ENCODE peak calls at places on chromosomes 2 and 18, in four cellular contexts. One of them, this sample, is unnamed.

GRCh38 chr2:171169333-171169732 is 8.6 kb upstream of the TLK1 start:
- DNase-seq in breast epithelium: no peak
- DNase-seq in activated CD8-positive, alpha-beta T cell treated with anti-CD3 and anti-CD28 coated beads, Interleukin-2, amount 10 ng/mL, durations not matched to agents 7 days and 5 days: no peak
- DNase-seq in hypothalamus: no peak
- DNase-seq in this sample: no peak

GRCh38 chr2:240925576-240926515 is 19.7 kb downstream of the CROCC2 start:
- DNase-seq in hypothalamus: no peak
- DNase-seq in breast epithelium: peak; percentile 48
- DNase-seq in activated CD8-positive, alpha-beta T cell treated with anti-CD3 and anti-CD28 coated beads, Interleukin-2, amount 10 ng/mL, durations not matched to agents 7 days and 5 days: no peak
- DNase-seq in this sample: peak; percentile 11

GRCh38 chr2:110874565-110875383 is 142.4 kb downstream of the ACOXL start:
- DNase-seq in activated CD8-positive, alpha-beta T cell treated with anti-CD3 and anti-CD28 coated beads, Interleukin-2, amount 10 ng/mL, durations not matched to agents 7 days and 5 days: no peak
- DNase-seq in breast epithelium: no peak
- DNase-seq in hypothalamus: no peak
- DNase-seq in this sample: no peak

GRCh38 chr2:224847961-224848850 is 132.0 kb upstream of the CCDC195 start:
- DNase-seq in activated CD8-positive, alpha-beta T cell treated with anti-CD3 and anti-CD28 coated beads, Interleukin-2, amount 10 ng/mL, durations not matched to agents 7 days and 5 days: no peak
- DNase-seq in hypothalamus: no peak
- DNase-seq in breast epithelium: peak; percentile 69
- DNase-seq in this sample: peak; percentile 31

GRCh38 chr2:129717560-129718128 is 261.8 kb upstream of the RAB6C start:
- DNase-seq in activated CD8-positive, alpha-beta T cell treated with anti-CD3 and anti-CD28 coated beads, Interleukin-2, amount 10 ng/mL, durations not matched to agents 7 days and 5 days: no peak
- DNase-seq in breast epithelium: no peak
- DNase-seq in hypothalamus: no peak
- DNase-seq in this sample: no peak

GRCh38 chr2:26034597-26035067 is 748 bp downstream of the RAB10 start:
- DNase-seq in breast epithelium: no peak
- DNase-seq in activated CD8-positive, alpha-beta T cell treated with anti-CD3 and anti-CD28 coated beads, Interleukin-2, amount 10 ng/mL, durations not matched to agents 7 days and 5 days: no peak
- DNase-seq in hypothalamus: no peak
- DNase-seq in this sample: peak; percentile 16

GRCh38 chr18:4510709-4511108 is 55.6 kb upstream of the DLGAP1 start:
- DNase-seq in breast epithelium: no peak
- DNase-seq in activated CD8-positive, alpha-beta T cell treated with anti-CD3 and anti-CD28 coated beads, Interleukin-2, amount 10 ng/mL, durations not matched to agents 7 days and 5 days: no peak
- DNase-seq in hypothalamus: no peak
- DNase-seq in this sample: no peak

GRCh38 chr2:213766465-213766891 is 482.2 kb downstream of the SPAG16 start:
- DNase-seq in activated CD8-positive, alpha-beta T cell treated with anti-CD3 and anti-CD28 coated beads, Interleukin-2, amount 10 ng/mL, durations not matched to agents 7 days and 5 days: no peak
- DNase-seq in breast epithelium: no peak
- DNase-seq in hypothalamus: no peak
- DNase-seq in this sample: no peak

GRCh38 chr18:41324934-41325333 is 630.1 kb upstream of the PIK3C3 start:
- DNase-seq in breast epithelium: no peak
- DNase-seq in activated CD8-positive, alpha-beta T cell treated with anti-CD3 and anti-CD28 coated beads, Interleukin-2, amount 10 ng/mL, durations not matched to agents 7 days and 5 days: no peak
- DNase-seq in hypothalamus: no peak
- DNase-seq in this sample: no peak

GRCh38 chr18:22983175-22983574 is 50.0 kb downstream of the RBBP8 start:
- DNase-seq in activated CD8-positive, alpha-beta T cell treated with anti-CD3 and anti-CD28 coated beads, Interleukin-2, amount 10 ng/mL, durations not matched to agents 7 days and 5 days: no peak
- DNase-seq in hypothalamus: no peak
- DNase-seq in breast epithelium: no peak
- DNase-seq in this sample: no peak

GRCh38 chr2:237743561-237744269 is 54.9 kb upstream of the RBM44 start:
- DNase-seq in hypothalamus: no peak
- DNase-seq in activated CD8-positive, alpha-beta T cell treated with anti-CD3 and anti-CD28 coated beads, Interleukin-2, amount 10 ng/mL, durations not matched to agents 7 days and 5 days: no peak
- DNase-seq in breast epithelium: no peak
- DNase-seq in this sample: no peak

GRCh38 chr2:128549646-128550260 is 231.1 kb upstream of the HS6ST1 start:
- DNase-seq in activated CD8-positive, alpha-beta T cell treated with anti-CD3 and anti-CD28 coated beads, Interleukin-2, amount 10 ng/mL, durations not matched to agents 7 days and 5 days: no peak
- DNase-seq in hypothalamus: no peak
- DNase-seq in breast epithelium: no peak
- DNase-seq in this sample: no peak

GRCh38 chr2:72893594-72894319 is 6.5 kb downstream of the SPR start:
- DNase-seq in activated CD8-positive, alpha-beta T cell treated with anti-CD3 and anti-CD28 coated beads, Interleukin-2, amount 10 ng/mL, durations not matched to agents 7 days and 5 days: peak; percentile 74
- DNase-seq in hypothalamus: no peak
- DNase-seq in breast epithelium: no peak
- DNase-seq in this sample: peak; percentile 65

GRCh38 chr18:1062592-1062991 is 157.9 kb downstream of the ADCYAP1 start:
- DNase-seq in breast epithelium: no peak
- DNase-seq in hypothalamus: no peak
- DNase-seq in activated CD8-positive, alpha-beta T cell treated with anti-CD3 and anti-CD28 coated beads, Interleukin-2, amount 10 ng/mL, durations not matched to agents 7 days and 5 days: no peak
- DNase-seq in this sample: no peak

GRCh38 chr18:9716780-9717563 is 8.9 kb downstream of the RAB31 start:
- DNase-seq in hypothalamus: no peak
- DNase-seq in breast epithelium: no peak
- DNase-seq in activated CD8-positive, alpha-beta T cell treated with anti-CD3 and anti-CD28 coated beads, Interleukin-2, amount 10 ng/mL, durations not matched to agents 7 days and 5 days: no peak
- DNase-seq in this sample: no peak

GRCh38 chr2:138814123-138814883 is 34.1 kb upstream of the NXPH2 start:
- DNase-seq in hypothalamus: no peak
- DNase-seq in breast epithelium: no peak
- DNase-seq in activated CD8-positive, alpha-beta T cell treated with anti-CD3 and anti-CD28 coated beads, Interleukin-2, amount 10 ng/mL, durations not matched to agents 7 days and 5 days: no peak
- DNase-seq in this sample: no peak

GRCh38 chr2:9138507-9139085 is 68.0 kb upstream of the ASAP2 start:
- DNase-seq in breast epithelium: no peak
- DNase-seq in hypothalamus: no peak
- DNase-seq in activated CD8-positive, alpha-beta T cell treated with anti-CD3 and anti-CD28 coated beads, Interleukin-2, amount 10 ng/mL, durations not matched to agents 7 days and 5 days: no peak
- DNase-seq in this sample: peak; percentile 36

GRCh38 chr2:11158916-11159573 is 3.8 kb downstream of the SLC66A3 start:
- DNase-seq in activated CD8-positive, alpha-beta T cell treated with anti-CD3 and anti-CD28 coated beads, Interleukin-2, amount 10 ng/mL, durations not matched to agents 7 days and 5 days: no peak
- DNase-seq in breast epithelium: no peak
- DNase-seq in hypothalamus: no peak
- DNase-seq in this sample: peak; percentile 40

GRCh38 chr2:219676586-219676985 is 49.2 kb downstream of the SLC4A3 start:
- DNase-seq in activated CD8-positive, alpha-beta T cell treated with anti-CD3 and anti-CD28 coated beads, Interleukin-2, amount 10 ng/mL, durations not matched to agents 7 days and 5 days: no peak
- DNase-seq in hypothalamus: no peak
- DNase-seq in breast epithelium: no peak
- DNase-seq in this sample: no peak

GRCh38 chr2:32877587-32878162 is 69.1 kb upstream of the LTBP1 start:
- DNase-seq in hypothalamus: no peak
- DNase-seq in activated CD8-positive, alpha-beta T cell treated with anti-CD3 and anti-CD28 coated beads, Interleukin-2, amount 10 ng/mL, durations not matched to agents 7 days and 5 days: no peak
- DNase-seq in breast epithelium: no peak
- DNase-seq in this sample: no peak

GRCh38 chr2:28683100-28683706 is 68.4 kb upstream of the PPP1CB start:
- DNase-seq in activated CD8-positive, alpha-beta T cell treated with anti-CD3 and anti-CD28 coated beads, Interleukin-2, amount 10 ng/mL, durations not matched to agents 7 days and 5 days: no peak
- DNase-seq in breast epithelium: peak; percentile 73
- DNase-seq in hypothalamus: peak; percentile 8
- DNase-seq in this sample: peak; percentile 67

GRCh38 chr2:96414161-96414713 is 78.7 kb downstream of the NCAPH start:
- DNase-seq in breast epithelium: no peak
- DNase-seq in hypothalamus: no peak
- DNase-seq in activated CD8-positive, alpha-beta T cell treated with anti-CD3 and anti-CD28 coated beads, Interleukin-2, amount 10 ng/mL, durations not matched to agents 7 days and 5 days: no peak
- DNase-seq in this sample: no peak

GRCh38 chr2:203824653-203825052 is 42.9 kb upstream of the CTLA4 start:
- DNase-seq in activated CD8-positive, alpha-beta T cell treated with anti-CD3 and anti-CD28 coated beads, Interleukin-2, amount 10 ng/mL, durations not matched to agents 7 days and 5 days: no peak
- DNase-seq in hypothalamus: no peak
- DNase-seq in breast epithelium: no peak
- DNase-seq in this sample: no peak

GRCh38 chr18:53566622-53567021 is 657.8 kb downstream of the MBD2 start:
- DNase-seq in breast epithelium: no peak
- DNase-seq in hypothalamus: no peak
- DNase-seq in activated CD8-positive, alpha-beta T cell treated with anti-CD3 and anti-CD28 coated beads, Interleukin-2, amount 10 ng/mL, durations not matched to agents 7 days and 5 days: no peak
- DNase-seq in this sample: no peak

GRCh38 chr2:241373449-241373848 is 17.4 kb downstream of the FARP2 start:
- DNase-seq in hypothalamus: no peak
- DNase-seq in breast epithelium: no peak
- DNase-seq in activated CD8-positive, alpha-beta T cell treated with anti-CD3 and anti-CD28 coated beads, Interleukin-2, amount 10 ng/mL, durations not matched to agents 7 days and 5 days: no peak
- DNase-seq in this sample: no peak

This sample was measured in BE2C.